ENCODE peak calls at places on chromosomes 7 and 10, in ten cellular contexts. L is C1 segment of cervical spinal cord; P is HT1080; K is activated T-cell treated with anti-CD3 and anti-CD28 coated beads, Interleukin-2, amount 50 U/mL, for 72 hours; F is NCI-H774; W is CD4-positive, alpha-beta T cell; Z is stimulated activated CD8-positive, alpha-beta memory T cell treated with anti-CD3 and anti-CD28 coated beads, Interleukin-15, amount 100 ng/mL, for 24 hours; I is body of pancreas; Y is CD8-positive, alpha-beta T cell; N is left cardiac atrium. R is an unnamed sample.
A peak's percentile ranks its signal among the peaks of the same experiment; 100 is the strongest.

GRCh38 chr7:927031-927671 is 27.3 kb downstream of the ADAP1 start:
- DNase-seq in I (peak; percentile 1), Y (no peak), K (no peak), Z (no peak), L (peak; percentile 52), N (peak; percentile 18), P (no peak), F (no peak), W (no peak), R (no peak)

GRCh38 chr7:45057853-45058252 is 30.9 kb downstream of the NACAD start:
- DNase-seq in I (no peak), L (no peak), W (no peak), Y (no peak), F (no peak), N (no peak), P (no peak), K (no peak), Z (no peak), R (no peak)

GRCh38 chr7:44149571-44150465 is 8.7 kb upstream of the MYL7 start:
- DNase-seq in Z (no peak), Y (no peak), K (no peak), F (no peak), N (no peak), W (no peak), P (no peak), L (no peak), I (no peak), R (peak; percentile 20)

GRCh38 chr10:12590682-12591642 is 241.6 kb downstream of the CAMK1D start:
- DNase-seq in I (no peak), L (no peak), W (no peak), Z (no peak), P (no peak), Y (no peak), N (no peak), K (no peak), F (peak; percentile 36), R (no peak)

GRCh38 chr10:77333610-77334340 is 303.8 kb downstream of the KCNMA1 start:
- DNase-seq in I (peak; percentile 75), F (peak; percentile 70), N (no peak), L (no peak), Z (no peak), Y (no peak), P (peak; percentile 59), K (no peak), W (no peak), R (no peak)

GRCh38 chr7:131166066-131166465 is 161.6 kb upstream of the MKLN1 start:
- DNase-seq in W (no peak), N (no peak), P (peak; percentile 46), F (no peak), Z (no peak), K (no peak), Y (no peak), I (no peak), L (no peak), R (no peak)

GRCh38 chr10:131556897-131557500 is 245.5 kb upstream of the TCERG1L start:
- DNase-seq in P (no peak), Y (no peak), F (no peak), L (no peak), Z (no peak), W (no peak), I (no peak), K (no peak), N (no peak), R (no peak)

GRCh38 chr7:76260171-76260703 is 42.2 kb upstream of the HSPB1 start:
- DNase-seq in L (no peak), P (no peak), Z (peak; percentile 27), F (peak; percentile 47), I (peak; percentile 20), K (peak; percentile 49), Y (peak; percentile 43), W (peak; percentile 50), N (no peak), R (peak; percentile 98)

GRCh38 chr10:615583-616152 is 73.8 kb downstream of the DIP2C start:
- DNase-seq in I (no peak), W (no peak), L (no peak), Y (no peak), F (no peak), N (no peak), K (no peak), P (peak; percentile 84), Z (no peak), R (no peak)

GRCh38 chr7:150564045-150564444 is 3.1 kb upstream of the GIMAP4 start:
- DNase-seq in P (no peak), Y (no peak), L (no peak), F (no peak), W (no peak), Z (no peak), K (peak; percentile 57), I (no peak), N (no peak), R (no peak)

GRCh38 chr10:98262571-98262970 is 5.4 kb downstream of the LOXL4 start:
- DNase-seq in W (no peak), Z (no peak), Y (peak; percentile 10), N (no peak), L (peak; percentile 14), F (no peak), K (no peak), I (peak; percentile 63), P (peak; percentile 66), R (peak; percentile 83)

GRCh38 chr10:18738835-18739234 is 79.6 kb downstream of the ARL5B start:
- DNase-seq in Z (no peak), I (no peak), Y (no peak), L (no peak), P (no peak), N (no peak), F (no peak), K (no peak), W (no peak), R (no peak)

GRCh38 chr7:43868181-43868580 is 1.1 kb downstream of the MRPS24 start:
- DNase-seq in L (no peak), K (no peak), N (no peak), P (no peak), F (no peak), W (no peak), Y (no peak), Z (no peak), I (peak; percentile 33), R (no peak)

GRCh38 chr10:94500063-94500462 is 45.5 kb upstream of the HELLS start:
- DNase-seq in I (no peak), Y (no peak), F (no peak), N (no peak), K (no peak), W (no peak), P (no peak), Z (no peak), L (no peak), R (peak; percentile 6)

GRCh38 chr7:108613147-108613948 is 43.7 kb downstream of the DNAJB9 start:
- DNase-seq in P (peak; percentile 41), L (no peak), Y (no peak), K (no peak), N (no peak), Z (no peak), W (no peak), I (no peak), F (peak; percentile 34), R (no peak)

GRCh38 chr10:89442347-89442746 is 28.0 kb downstream of the IFIT5 start:
- DNase-seq in K (no peak), N (no peak), Z (no peak), F (no peak), I (no peak), L (no peak), W (no peak), Y (no peak), P (peak; percentile 53), R (no peak)

GRCh38 chr7:12637819-12638592 is 49.4 kb upstream of the ARL4A start:
- DNase-seq in P (no peak), I (no peak), F (no peak), K (no peak), Y (no peak), W (no peak), Z (no peak), N (no peak), L (no peak), R (no peak)

GRCh38 chr7:154857728-154858681 is 144.9 kb downstream of the PAXIP1 start:
- DNase-seq in F (no peak), K (no peak), W (no peak), I (no peak), Y (no peak), Z (no peak), N (no peak), P (peak; percentile 27), L (no peak), R (peak; percentile 66)

GRCh38 chr10:76892766-76893479 is 744.7 kb downstream of the KCNMA1 start:
- DNase-seq in K (no peak), W (no peak), L (no peak), Z (no peak), I (no peak), N (no peak), P (no peak), Y (no peak), F (no peak), R (no peak)

GRCh38 chr7:47538846-47539311 is 43.0 kb downstream of the TNS3 start:
- DNase-seq in I (no peak), Z (no peak), W (no peak), F (no peak), P (no peak), Y (no peak), K (no peak), L (no peak), N (no peak), R (no peak)

GRCh38 chr10:130961506-130962239 is 349.8 kb downstream of the TCERG1L start:
- DNase-seq in K (no peak), P (no peak), Z (no peak), Y (no peak), W (no peak), I (no peak), F (no peak), L (no peak), N (no peak), R (no peak)

GRCh38 chr10:29886299-29886698 is 173.1 kb downstream of the JCAD start:
- DNase-seq in N (no peak), F (no peak), Y (no peak), Z (no peak), L (no peak), P (no peak), K (no peak), I (no peak), W (no peak), R (no peak)

GRCh38 chr7:155792315-155792960 is 19.8 kb downstream of the SHH start:
- DNase-seq in L (no peak), Y (no peak), K (no peak), P (no peak), I (no peak), W (no peak), Z (no peak), F (no peak), N (peak; percentile 4), R (no peak)

GRCh38 chr10:26725837-26726727 is 28.6 kb downstream of the PDSS1 start:
- DNase-seq in W (peak; percentile 24), P (no peak), I (peak; percentile 44), Y (peak; percentile 50), N (peak; percentile 64), F (peak; percentile 13), K (peak; percentile 53), L (peak; percentile 53), Z (no peak), R (peak; percentile 50)

GRCh38 chr10:130686680-130687300 is 550.6 kb downstream of the GLRX3 start:
- DNase-seq in N (no peak), Z (no peak), I (peak; percentile 44), L (no peak), K (no peak), P (no peak), Y (no peak), W (no peak), F (no peak), R (peak; percentile 77)

GRCh38 chr7:107643407-107643806 is 17.2 kb upstream of the SLC26A4 start:
- DNase-seq in L (no peak), P (peak; percentile 81), F (no peak), I (no peak), W (no peak), K (no peak), Z (no peak), N (no peak), Y (no peak), R (peak; percentile 24)

GRCh38 chr7:54615545-54615944 is 73.4 kb downstream of the VSTM2A start:
- DNase-seq in L (no peak), Y (no peak), I (no peak), W (no peak), Z (no peak), K (no peak), P (peak; percentile 31), N (no peak), F (no peak), R (no peak)

GRCh38 chr10:571643-572042 is 117.8 kb downstream of the DIP2C start:
- DNase-seq in N (no peak), Z (no peak), P (no peak), F (no peak), L (no peak), I (no peak), K (no peak), W (no peak), Y (no peak), R (peak; percentile 27)

R was measured in H7.